ENCODE peak calls at places on chromosomes 11 and 22, in four cellular contexts. Y is activated CD4-positive, alpha-beta T cell treated with anti-CD3 and anti-CD28 coated beads, Interleukin-2, amount 50 U/mL, for 24 hours; R is mucosa of gallbladder; S is DMS 273 treated with DMSO at 0.1 percent for 48 hours. P is an unnamed sample.

GRCh38 chr11:115452245-115452644 is 52.0 kb downstream of the CADM1 start:
- DNase-seq in Y (no peak), S (no peak), R (no peak), P (no peak)

GRCh38 chr22:22877523-22878210 is 9.9 kb upstream of the IGLL5 start:
- DNase-seq in R (peak; percentile 67), S (no peak), Y (peak; percentile 65), P (peak; percentile 72)

GRCh38 chr11:123020968-123021367 is 39.3 kb upstream of the BSX start:
- DNase-seq in S (no peak), Y (peak; percentile 30), R (no peak), P (no peak)

GRCh38 chr11:90476442-90477007 is 253.7 kb upstream of the CHORDC1 start:
- DNase-seq in R (peak; percentile 29), S (peak; percentile 4), Y (no peak), P (no peak)

GRCh38 chr11:64121637-64122410 is 44.1 kb downstream of the MACROD1 start:
- DNase-seq in Y (no peak), R (no peak), S (no peak), P (no peak)

GRCh38 chr11:79486239-79486984 is 45.6 kb upstream of the TENM4 start:
- DNase-seq in R (no peak), Y (no peak), S (no peak), P (no peak)

GRCh38 chr22:45692549-45692948 is 20.9 kb downstream of the ATXN10 start:
- DNase-seq in R (no peak), Y (no peak), S (no peak), P (no peak)

GRCh38 chr22:19599626-19600243 is 75.5 kb upstream of the CLDN5 start:
- DNase-seq in R (no peak), Y (no peak), S (no peak), P (no peak)

GRCh38 chr22:46740910-46741785 is 3.1 kb upstream of the CERK start:
- DNase-seq in Y (no peak), R (no peak), S (no peak), P (peak; percentile 98)

GRCh38 chr11:79269923-79270322 is 170.9 kb downstream of the TENM4 start:
- DNase-seq in S (no peak), R (no peak), Y (no peak), P (no peak)

GRCh38 chr11:72697814-72698213 is 23.6 kb upstream of the PDE2A start:
- DNase-seq in S (no peak), R (no peak), Y (no peak), P (no peak)

GRCh38 chr11:45400594-45400993 is 114.5 kb upstream of the SYT13 start:
- DNase-seq in R (no peak), S (no peak), Y (no peak), P (no peak)

GRCh38 chr11:33654594-33654993 is 46.0 kb downstream of the C11orf91 start:
- DNase-seq in S (no peak), Y (no peak), R (no peak), P (peak; percentile 11)

GRCh38 chr11:61696602-61697001 is 16.4 kb downstream of the DAGLA start:
- DNase-seq in S (no peak), Y (no peak), R (no peak), P (no peak)

GRCh38 chr22:46337870-46338269 is 2.4 kb downstream of the TRMU start:
- DNase-seq in R (no peak), S (no peak), Y (no peak), P (no peak)

GRCh38 chr22:49437356-49437755 is 390.3 kb downstream of the BRD1 start:
- DNase-seq in S (no peak), R (no peak), Y (no peak), P (no peak)

GRCh38 chr11:23090659-23091058 is 230.4 kb upstream of the CCDC179 start:
- DNase-seq in S (no peak), Y (no peak), R (no peak), P (no peak)